ENCODE peak calls at places on chromosomes 3 and 15, in eight cellular contexts. One of them, this sample, is unnamed. For H3K4me1, the result is how much of the 10 kb centered on the place peaks cover.

GRCh38 chr3:126572343-126572742 is 13.6 kb upstream of the C3orf22 start:
- DNase-seq in upper lobe of right lung: no peak
- DNase-seq in testis: no peak
- DNase-seq in endothelial cell of umbilical vein: no peak
- DNase-seq in keratinocyte: no peak
- DNase-seq in adrenal gland: no peak
- DNase-seq in psoas muscle: no peak
- DNase-seq in heart left ventricle: no peak
- DNase-seq in this sample: no peak

GRCh38 chr3:107641572-107642307 is 119.0 kb downstream of the BBX start:
- DNase-seq in heart left ventricle: no peak
- DNase-seq in upper lobe of right lung: no peak
- DNase-seq in keratinocyte: no peak
- DNase-seq in testis: no peak
- DNase-seq in endothelial cell of umbilical vein: no peak
- DNase-seq in psoas muscle: no peak
- DNase-seq in adrenal gland: no peak
- DNase-seq in this sample: no peak

GRCh38 chr3:51948016-51948580 is 5.9 kb downstream of the PARP3 start:
- DNase-seq in upper lobe of right lung: peak
- DNase-seq in adrenal gland: no peak
- DNase-seq in keratinocyte: no peak
- DNase-seq in testis: no peak
- DNase-seq in endothelial cell of umbilical vein: no peak
- DNase-seq in heart left ventricle: no peak
- DNase-seq in psoas muscle: no peak
- DNase-seq in this sample: no peak

GRCh38 chr3:136465296-136465695 is 215.2 kb downstream of the PCCB start:
- DNase-seq in heart left ventricle: no peak
- DNase-seq in endothelial cell of umbilical vein: no peak
- DNase-seq in keratinocyte: no peak
- DNase-seq in testis: no peak
- DNase-seq in adrenal gland: no peak
- DNase-seq in upper lobe of right lung: no peak
- DNase-seq in psoas muscle: no peak
- DNase-seq in this sample: no peak

GRCh38 chr3:187223799-187224198 is 26.5 kb downstream of the RTP1 start:
- DNase-seq in psoas muscle: no peak
- DNase-seq in testis: no peak
- DNase-seq in adrenal gland: no peak
- DNase-seq in upper lobe of right lung: no peak
- DNase-seq in endothelial cell of umbilical vein: no peak
- DNase-seq in heart left ventricle: no peak
- DNase-seq in keratinocyte: no peak
- DNase-seq in this sample: no peak

GRCh38 chr3:104385421-104385820 is 981.3 kb upstream of the ALCAM start:
- DNase-seq in endothelial cell of umbilical vein: peak
- DNase-seq in testis: no peak
- DNase-seq in heart left ventricle: peak
- DNase-seq in upper lobe of right lung: no peak
- DNase-seq in keratinocyte: no peak
- DNase-seq in psoas muscle: no peak
- DNase-seq in adrenal gland: no peak
- DNase-seq in this sample: no peak

GRCh38 chr15:63797901-63798300 is 35.8 kb downstream of the HERC1 start:
- DNase-seq in endothelial cell of umbilical vein: no peak
- DNase-seq in heart left ventricle: no peak
- DNase-seq in upper lobe of right lung: no peak
- DNase-seq in adrenal gland: no peak
- DNase-seq in psoas muscle: no peak
- DNase-seq in testis: no peak
- DNase-seq in keratinocyte: no peak
- DNase-seq in this sample: no peak

GRCh38 chr3:29525254-29525881 is 244.5 kb downstream of the RBMS3 start:
- DNase-seq in testis: peak
- DNase-seq in adrenal gland: peak
- DNase-seq in keratinocyte: no peak
- DNase-seq in psoas muscle: peak
- DNase-seq in upper lobe of right lung: no peak
- DNase-seq in heart left ventricle: peak
- DNase-seq in endothelial cell of umbilical vein: peak
- DNase-seq in this sample: no peak

GRCh38 chr3:58899159-58899952 is 150.5 kb downstream of the CFAP20DC start:
- DNase-seq in keratinocyte: no peak
- DNase-seq in heart left ventricle: peak
- DNase-seq in adrenal gland: peak
- DNase-seq in upper lobe of right lung: peak
- DNase-seq in psoas muscle: peak
- DNase-seq in endothelial cell of umbilical vein: peak
- DNase-seq in testis: no peak
- DNase-seq in this sample: no peak

GRCh38 chr15:98753726-98754125 is 105.4 kb downstream of the IGF1R start:
- DNase-seq in endothelial cell of umbilical vein: no peak
- DNase-seq in adrenal gland: no peak
- DNase-seq in upper lobe of right lung: no peak
- DNase-seq in psoas muscle: no peak
- DNase-seq in testis: no peak
- DNase-seq in keratinocyte: no peak
- DNase-seq in heart left ventricle: no peak
- DNase-seq in this sample: no peak

GRCh38 chr15:56871180-56871579 is 47.3 kb upstream of the TCF12 start:
- DNase-seq in heart left ventricle: no peak
- DNase-seq in keratinocyte: no peak
- DNase-seq in psoas muscle: no peak
- DNase-seq in upper lobe of right lung: no peak
- DNase-seq in adrenal gland: no peak
- DNase-seq in testis: no peak
- DNase-seq in endothelial cell of umbilical vein: peak
- DNase-seq in this sample: peak

GRCh38 chr3:194688207-194688711 is 2.6 kb downstream of the FAM43A start:
- DNase-seq in upper lobe of right lung: peak
- DNase-seq in psoas muscle: peak
- DNase-seq in adrenal gland: peak
- DNase-seq in endothelial cell of umbilical vein: peak
- DNase-seq in testis: no peak
- DNase-seq in heart left ventricle: peak
- DNase-seq in keratinocyte: no peak
- DNase-seq in this sample: peak

GRCh38 chr15:20352241-20353200 is 189.1 kb downstream of the GOLGA6L6 start:
- DNase-seq in psoas muscle: peak
- DNase-seq in keratinocyte: no peak
- DNase-seq in endothelial cell of umbilical vein: no peak
- DNase-seq in heart left ventricle: no peak
- DNase-seq in testis: no peak
- DNase-seq in upper lobe of right lung: peak
- DNase-seq in adrenal gland: no peak
- DNase-seq in this sample: no peak

GRCh38 chr3:43861635-43862034 is 170.9 kb downstream of the ABHD5 start:
- DNase-seq in psoas muscle: no peak
- DNase-seq in heart left ventricle: no peak
- DNase-seq in testis: no peak
- DNase-seq in adrenal gland: no peak
- DNase-seq in endothelial cell of umbilical vein: no peak
- DNase-seq in keratinocyte: no peak
- DNase-seq in upper lobe of right lung: no peak
- DNase-seq in this sample: no peak

GRCh38 chr3:189395825-189396224 is 224.1 kb downstream of the TPRG1 start:
- DNase-seq in testis: no peak
- DNase-seq in adrenal gland: no peak
- DNase-seq in upper lobe of right lung: no peak
- DNase-seq in heart left ventricle: no peak
- DNase-seq in endothelial cell of umbilical vein: no peak
- DNase-seq in keratinocyte: no peak
- DNase-seq in psoas muscle: no peak
- DNase-seq in this sample: no peak

GRCh38 chr3:126194713-126195305 is 14.4 kb upstream of the ALDH1L1 start:
- DNase-seq in heart left ventricle: no peak
- DNase-seq in upper lobe of right lung: no peak
- DNase-seq in testis: no peak
- DNase-seq in endothelial cell of umbilical vein: no peak
- DNase-seq in keratinocyte: no peak
- DNase-seq in adrenal gland: no peak
- DNase-seq in psoas muscle: no peak
- DNase-seq in this sample: peak

GRCh38 chr3:108414007-108414406 is 96.4 kb downstream of the MYH15 start:
- DNase-seq in psoas muscle: no peak
- DNase-seq in keratinocyte: no peak
- DNase-seq in testis: peak
- DNase-seq in adrenal gland: no peak
- DNase-seq in upper lobe of right lung: no peak
- DNase-seq in heart left ventricle: no peak
- DNase-seq in endothelial cell of umbilical vein: no peak
- DNase-seq in this sample: no peak

DNA sequence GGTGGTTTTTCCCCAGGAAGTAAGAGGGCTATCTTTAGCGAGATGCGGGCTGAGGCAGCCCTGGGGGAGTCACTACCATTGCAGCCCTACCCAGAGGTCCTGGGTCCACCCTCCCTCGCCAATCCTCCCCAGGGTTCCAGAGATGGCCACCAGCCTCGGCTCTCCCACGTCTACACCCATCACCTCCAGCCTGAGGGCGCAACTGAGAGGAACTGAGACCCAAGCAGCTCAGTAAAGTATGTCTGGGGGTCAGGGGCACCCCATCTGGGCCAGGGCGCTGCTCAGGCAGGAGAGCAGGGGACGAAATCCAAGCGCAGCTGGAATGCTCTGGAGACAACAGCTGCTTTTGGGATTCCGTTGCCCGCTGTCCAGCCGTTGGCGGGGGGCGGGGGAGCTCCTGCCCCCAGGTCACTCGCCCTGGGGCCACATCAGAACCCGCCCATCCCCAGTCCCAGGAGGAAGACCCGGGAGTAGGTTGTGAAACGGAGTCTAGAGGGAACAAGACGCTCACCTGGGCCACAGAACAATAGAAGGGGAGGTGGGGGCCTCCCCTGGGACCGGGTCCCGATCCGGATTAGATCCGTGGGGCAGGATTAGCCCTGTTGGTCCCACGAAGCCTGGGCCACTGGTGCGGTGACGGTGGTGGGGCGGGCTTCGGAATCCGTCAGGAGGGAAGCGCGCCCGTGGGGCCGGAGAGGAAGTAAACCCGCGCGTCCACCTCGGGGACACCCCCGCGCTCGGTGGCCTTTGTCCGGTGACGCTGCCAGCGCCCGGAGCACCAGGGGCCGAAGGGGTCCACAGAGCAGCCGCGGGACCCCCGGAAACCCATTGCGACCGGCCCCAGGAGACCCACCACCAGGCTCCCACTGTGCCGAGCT is 1.3 kb upstream of the NDUFAF3 start:
- DNase-seq in upper lobe of right lung: peak
- DNase-seq in adrenal gland: peak
- DNase-seq in keratinocyte: no peak
- DNase-seq in testis: peak
- DNase-seq in psoas muscle: peak
- DNase-seq in heart left ventricle: peak
- DNase-seq in endothelial cell of umbilical vein: peak
- DNase-seq in this sample: peak
- TF ChIP-seq CTCF in upper lobe of right lung: no peak
- TF ChIP-seq CTCF in adrenal gland: no peak
- TF ChIP-seq CTCF in keratinocyte: no peak
- TF ChIP-seq CTCF in testis: no peak
- TF ChIP-seq CTCF in psoas muscle: no peak
- TF ChIP-seq CTCF in heart left ventricle: no peak
- TF ChIP-seq CTCF in endothelial cell of umbilical vein: no peak
- TF ChIP-seq CTCF in this sample: peak

DNA sequence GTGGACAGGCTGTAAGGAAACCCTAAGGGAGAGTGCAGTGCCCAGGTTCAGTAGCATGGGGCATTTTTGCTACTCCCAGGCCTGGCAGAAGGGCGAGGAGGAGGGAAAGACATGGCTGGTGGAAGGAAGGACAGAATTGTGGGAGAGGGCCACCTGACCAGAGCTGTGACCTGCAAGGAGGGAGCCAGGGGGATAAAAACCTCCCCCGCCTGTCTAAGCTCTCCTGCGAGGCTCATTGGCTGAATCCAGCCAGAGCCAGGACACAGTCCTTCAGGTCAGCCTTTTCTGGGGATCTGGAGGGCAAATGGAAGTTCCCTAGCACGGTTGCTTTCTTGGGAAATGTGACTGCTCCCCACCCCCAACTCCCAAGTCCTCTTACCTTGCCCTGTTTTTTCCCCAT is 13.3 kb upstream of the ANKDD1A start:
- DNase-seq in psoas muscle: no peak
- DNase-seq in heart left ventricle: no peak
- DNase-seq in keratinocyte: no peak
- DNase-seq in upper lobe of right lung: no peak
- DNase-seq in endothelial cell of umbilical vein: no peak
- DNase-seq in adrenal gland: no peak
- DNase-seq in testis: no peak
- DNase-seq in this sample: no peak
- H3K4me1 ChIP-seq in psoas muscle: under half
- H3K4me1 ChIP-seq in heart left ventricle: under half
- H3K4me1 ChIP-seq in keratinocyte: under half
- H3K4me1 ChIP-seq in upper lobe of right lung: under half
- H3K4me1 ChIP-seq in endothelial cell of umbilical vein: under half
- H3K4me1 ChIP-seq in adrenal gland: under half
- H3K4me1 ChIP-seq in testis: half or more
- H3K4me1 ChIP-seq in this sample: under half

DNA sequence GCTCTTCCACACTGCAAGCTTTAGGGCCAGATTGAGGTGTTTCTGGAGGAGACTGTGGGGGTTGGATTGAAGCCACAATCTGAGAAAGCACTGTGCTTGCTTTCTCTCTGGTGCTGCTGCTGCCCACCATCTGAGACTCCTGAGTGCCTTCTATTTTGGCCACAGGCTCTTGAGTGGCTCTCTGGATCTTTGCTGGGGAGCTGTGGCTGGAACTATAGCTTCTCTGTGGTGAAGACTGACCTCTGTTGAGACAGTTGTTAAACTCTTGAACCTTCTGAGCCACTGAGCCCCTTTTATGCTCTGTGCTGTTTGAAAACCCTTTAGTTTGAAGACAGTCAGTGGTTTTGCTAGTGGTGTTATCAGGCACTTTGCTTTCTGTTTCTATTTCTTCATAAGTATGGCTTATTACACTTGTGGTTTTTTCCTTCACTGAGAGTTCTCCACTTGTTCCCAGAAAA is 108.7 kb upstream of the TSPAN3 start:
- DNase-seq in upper lobe of right lung: no peak
- DNase-seq in heart left ventricle: no peak
- DNase-seq in keratinocyte: no peak
- DNase-seq in testis: no peak
- DNase-seq in adrenal gland: no peak
- DNase-seq in psoas muscle: no peak
- DNase-seq in endothelial cell of umbilical vein: no peak
- DNase-seq in this sample: no peak
- TF ChIP-seq CTCF in upper lobe of right lung: no peak
- TF ChIP-seq CTCF in heart left ventricle: no peak
- TF ChIP-seq CTCF in keratinocyte: no peak
- TF ChIP-seq CTCF in testis: no peak
- TF ChIP-seq CTCF in adrenal gland: no peak
- TF ChIP-seq CTCF in psoas muscle: no peak
- TF ChIP-seq CTCF in endothelial cell of umbilical vein: no peak
- TF ChIP-seq CTCF in this sample: no peak

DNA sequence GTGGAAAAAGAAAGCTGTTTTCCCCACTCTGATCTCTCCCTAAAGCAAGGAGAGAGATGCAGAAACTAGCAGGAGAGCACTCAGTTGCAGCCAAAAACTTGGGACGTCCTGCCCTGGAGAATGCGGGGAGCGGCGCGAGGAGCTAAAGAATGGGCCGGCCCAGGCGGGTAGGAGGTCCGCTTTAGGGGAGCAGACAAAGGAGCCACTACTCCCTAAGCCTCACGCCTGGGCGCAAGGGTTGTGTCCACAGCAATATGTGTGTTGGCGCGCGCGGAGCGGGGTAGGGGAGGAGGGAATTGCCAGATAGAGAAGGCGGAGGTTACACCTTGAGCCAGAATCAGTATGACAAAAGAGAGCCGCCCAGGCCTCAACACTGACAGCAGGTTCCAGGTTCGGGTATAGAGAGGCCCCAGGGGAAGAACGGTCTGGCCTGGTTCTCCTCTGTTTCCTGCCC is 2.9 kb downstream of the WNT5A start:
- DNase-seq in psoas muscle: no peak
- DNase-seq in endothelial cell of umbilical vein: no peak
- DNase-seq in adrenal gland: no peak
- DNase-seq in heart left ventricle: no peak
- DNase-seq in upper lobe of right lung: peak
- DNase-seq in testis: peak
- DNase-seq in keratinocyte: no peak
- DNase-seq in this sample: peak
- H3K4me1 ChIP-seq in psoas muscle: under half
- H3K4me1 ChIP-seq in endothelial cell of umbilical vein: under half
- H3K4me1 ChIP-seq in adrenal gland: under half
- H3K4me1 ChIP-seq in heart left ventricle: under half
- H3K4me1 ChIP-seq in upper lobe of right lung: under half
- H3K4me1 ChIP-seq in testis: under half
- H3K4me1 ChIP-seq in keratinocyte: under half
- H3K4me1 ChIP-seq in this sample: under half

This sample was measured in GM23338.